ENCODE peak calls at places on chromosomes 1 and 21, in four cellular contexts. T, M, C and R are unnamed samples.
A peak's percentile ranks its signal among the peaks of the same experiment; 100 is the strongest.

GRCh38 chr1:154546264-154547043 is 12.0 kb downstream of the UBE2Q1 start:
- DNase-seq in T (peak; percentile 81), M (peak; percentile 81), C (peak; percentile 72), R (peak; percentile 82)

GRCh38 chr1:58765016-58765415 is 18.8 kb downstream of the JUN start:
- DNase-seq in T (no peak), M (no peak), C (no peak), R (no peak)

GRCh38 chr1:232764458-232765231 is 40.6 kb upstream of the MAP10 start:
- DNase-seq in T (no peak), M (no peak), C (no peak), R (no peak)

GRCh38 chr1:195202271-195202670 is 1406.0 kb downstream of the KCNT2 start:
- DNase-seq in T (no peak), M (no peak), C (no peak), R (no peak)

GRCh38 chr21:27149034-27149433 is 182.1 kb upstream of the ADAMTS5 start:
- DNase-seq in T (no peak), M (no peak), C (no peak), R (no peak)

GRCh38 chr1:83882906-83883305 is 116.0 kb downstream of the TTLL7 start:
- DNase-seq in T (peak; percentile 23), M (peak; percentile 13), C (no peak), R (peak; percentile 16)

GRCh38 chr1:225876900-225877510 is 5.2 kb downstream of the TMEM63A start:
- DNase-seq in T (no peak), M (no peak), C (no peak), R (no peak)

GRCh38 chr21:45874716-45875415 is 106.7 kb upstream of the COL6A1 start:
- DNase-seq in T (no peak), M (no peak), C (peak; percentile 9), R (no peak)

GRCh38 chr1:40676516-40676915 is 11.0 kb upstream of the RIMS3 start:
- DNase-seq in T (no peak), M (no peak), C (no peak), R (no peak)

GRCh38 chr1:22252902-22253790 is 110.2 kb upstream of the WNT4 start:
- DNase-seq in T (no peak), M (no peak), C (no peak), R (no peak)

GRCh38 chr1:70084314-70084915 is 121.0 kb downstream of the LRRC40 start:
- DNase-seq in T (no peak), M (no peak), C (no peak), R (no peak)

GRCh38 chr1:209662879-209663327 is 10.7 kb upstream of the LAMB3 start:
- DNase-seq in T (peak; percentile 24), M (no peak), C (no peak), R (no peak)

GRCh38 chr21:33112151-33112550 is 42.2 kb downstream of the OLIG1 start:
- DNase-seq in T (no peak), M (no peak), C (no peak), R (no peak)

GRCh38 chr1:64318428-64318827 is 115.0 kb downstream of the UBE2U start:
- DNase-seq in T (no peak), M (no peak), C (no peak), R (no peak)

GRCh38 chr1:214970016-214970415 is 112.5 kb upstream of the KCNK2 start:
- DNase-seq in T (no peak), M (no peak), C (no peak), R (no peak)

GRCh38 chr1:33430751-33431593 is at the start of gene PHC2:
- DNase-seq in T (peak; percentile 91), M (peak; percentile 99), C (peak; percentile 91), R (peak; percentile 99)

GRCh38 chr1:219798283-219799030 is 129.9 kb downstream of the SLC30A10 start:
- DNase-seq in T (no peak), M (no peak), C (no peak), R (no peak)

GRCh38 chr1:167628754-167629515 is 1.1 kb upstream of the RCSD1 start:
- DNase-seq in T (no peak), M (no peak), C (no peak), R (no peak)

GRCh38 chr1:87986154-87986914 is 657.7 kb downstream of the LMO4 start:
- DNase-seq in T (peak; percentile 11), M (no peak), C (no peak), R (no peak)

GRCh38 chr1:115142616-115143015 is 53.3 kb upstream of the TSPAN2 start:
- DNase-seq in T (no peak), M (no peak), C (no peak), R (no peak)

GRCh38 chr1:153936011-153936802 is 10.3 kb downstream of the DENND4B start:
- DNase-seq in T (no peak), M (no peak), C (no peak), R (no peak)

GRCh38 chr1:113901171-113901570 is 3.4 kb downstream of the AP4B1 start:
- DNase-seq in T (no peak), M (no peak), C (no peak), R (no peak)

GRCh38 chr1:113905435-113905861 is 322 bp downstream of the DCLRE1B start:
- DNase-seq in T (no peak), M (peak; percentile 48), C (peak; percentile 15), R (peak; percentile 73)

GRCh38 chr1:113904674-113905434 is at the start of the genes AP4B1 and DCLRE1B:
- DNase-seq in T (peak; percentile 99), M (peak; percentile 96), C (peak; percentile 99), R (peak; percentile 98)

GRCh38 chr1:113904292-113904673 is 316 bp downstream of the AP4B1 start:
- DNase-seq in T (no peak), M (no peak), C (no peak), R (peak; percentile 36)

GRCh38 chr1:113903496-113904291 is 905 bp downstream of the AP4B1 start:
- DNase-seq in T (no peak), M (peak; percentile 40), C (no peak), R (no peak)
- TF ChIP-seq NR3C1 in T (no peak), M (no peak), C (no peak), R (no peak)

GRCh38 chr1:109760581-109761226 is 3.0 kb downstream of the EPS8L3 start:
- DNase-seq in T (no peak), M (no peak), C (no peak), R (no peak)
- TF ChIP-seq NR3C1 in T (no peak), M (no peak), C (no peak), R (no peak)

DNA sequence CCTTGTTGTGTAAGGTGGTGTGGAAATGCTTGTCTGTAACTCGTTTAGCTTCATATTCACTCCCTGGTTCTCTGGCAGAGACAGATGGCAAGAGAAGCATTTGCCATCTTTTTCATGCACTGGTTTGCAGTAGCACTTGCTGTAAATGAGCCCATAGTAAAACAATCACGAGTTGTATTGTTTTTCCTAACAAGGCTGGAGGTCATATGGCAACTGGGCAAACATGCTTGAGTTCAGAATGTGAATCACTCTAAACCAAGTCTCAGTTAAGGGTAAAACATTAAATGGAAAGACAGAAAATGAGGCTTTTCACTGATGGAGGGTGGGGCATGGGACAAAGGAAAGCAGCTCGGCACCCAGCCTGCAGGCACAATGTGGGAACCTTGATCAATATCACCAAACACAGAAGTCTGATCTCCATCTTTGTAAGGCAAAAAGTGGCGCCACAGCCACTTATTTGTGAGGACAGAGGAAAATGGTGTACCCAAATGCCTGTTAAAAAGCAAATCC is 26.5 kb upstream of the LPAR3 start:
- DNase-seq in T (no peak), M (no peak), C (no peak), R (no peak)
- TF ChIP-seq NR3C1 in T (no peak), M (no peak), C (no peak), R (no peak)

DNA sequence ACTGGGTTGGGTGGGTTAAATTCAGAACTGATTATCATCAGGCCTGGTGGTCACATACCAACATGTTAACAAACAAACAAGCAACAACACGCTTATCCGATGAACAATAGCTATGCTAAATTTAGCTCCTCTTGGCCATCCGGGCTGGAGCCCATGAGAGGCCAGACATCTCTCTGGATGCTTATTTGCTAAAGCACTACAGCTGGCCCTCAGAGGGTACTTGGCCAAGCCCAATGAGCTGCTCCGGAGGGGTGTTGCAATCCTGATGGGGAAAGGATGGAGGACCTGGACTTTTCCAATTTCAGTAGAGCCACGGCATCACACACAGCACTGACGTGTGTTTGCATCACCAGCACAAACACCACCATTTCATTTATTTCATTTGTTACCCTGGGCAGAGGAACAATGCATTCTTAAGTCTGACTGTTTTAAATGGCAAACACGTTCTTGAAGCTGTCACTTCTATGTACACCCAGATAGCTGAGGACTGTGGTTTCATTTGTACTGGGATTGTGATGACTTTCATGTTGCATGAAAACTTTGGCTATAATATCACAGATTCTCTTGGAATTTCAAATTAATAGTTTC is 359.9 kb upstream of the KAZN start:
- DNase-seq in T (no peak), M (no peak), C (no peak), R (no peak)
- TF ChIP-seq NR3C1 in T (no peak), M (no peak), C (no peak), R (no peak)